ENCODE peak calls at places on chromosomes 6 and 20, in nine cellular contexts. S, H, Q, B, O, T, X, A and G are unnamed samples.

GRCh38 chr6:146985111-146985510 is 219.1 kb upstream of the STXBP5 start:
- DNase-seq in A (no peak), S (no peak), B (no peak), T (no peak), Q (no peak), O (no peak), X (peak; percentile 57), H (no peak), G (no peak)

GRCh38 chr20:6501061-6501460 is 266.4 kb upstream of the BMP2 start:
- DNase-seq in T (no peak), O (peak; percentile 76), H (no peak), S (no peak), Q (no peak), X (peak; percentile 13), A (peak; percentile 69), B (no peak), G (no peak)

GRCh38 chr20:13533946-13534345 is 104.8 kb downstream of the TASP1 start:
- DNase-seq in H (no peak), B (no peak), A (no peak), X (no peak), Q (no peak), S (no peak), O (no peak), T (no peak), G (no peak)

GRCh38 chr6:44268095-44268628 is 2.1 kb upstream of the TMEM151B start:
- DNase-seq in Q (peak; percentile 52), S (peak; percentile 74), A (peak; percentile 62), B (peak; percentile 82), H (no peak), T (no peak), O (peak; percentile 29), X (peak; percentile 53), G (no peak)

GRCh38 chr6:158002951-158003853 is 21.5 kb downstream of the SYNJ2 start:
- DNase-seq in A (peak; percentile 92), O (peak; percentile 97), X (no peak), T (peak; percentile 14), Q (peak; percentile 30), B (peak; percentile 48), S (no peak), H (no peak), G (peak; percentile 46)

GRCh38 chr6:163738304-163738703 is 323.8 kb downstream of the QKI start:
- DNase-seq in H (no peak), B (no peak), Q (no peak), T (no peak), S (no peak), A (no peak), O (no peak), X (no peak), G (no peak)

GRCh38 chr6:42569102-42570028 is 5.5 kb downstream of the UBR2 start:
- DNase-seq in H (no peak), O (peak; percentile 90), T (no peak), Q (no peak), S (no peak), X (peak; percentile 39), A (peak; percentile 96), B (no peak), G (no peak)

GRCh38 chr6:106417572-106418147 is 57.1 kb downstream of the CRYBG1 start:
- DNase-seq in H (no peak), B (no peak), O (no peak), T (no peak), A (no peak), S (no peak), X (no peak), Q (no peak), G (no peak)

GRCh38 chr6:136920858-136921520 is 1.1 kb upstream of the SLC35D3 start:
- DNase-seq in H (no peak), S (peak; percentile 51), A (peak; percentile 13), X (no peak), O (no peak), Q (no peak), T (peak; percentile 32), B (no peak), G (no peak)

GRCh38 chr6:7392402-7392801 is 2.8 kb downstream of the RIOK1 start:
- DNase-seq in B (no peak), S (no peak), T (no peak), Q (no peak), O (no peak), X (no peak), A (no peak), H (no peak), G (no peak)

GRCh38 chr20:59145247-59145925 is 18.2 kb upstream of the ZNF831 start:
- DNase-seq in O (no peak), X (no peak), B (peak; percentile 32), Q (no peak), S (no peak), A (no peak), H (no peak), T (no peak), G (no peak)

GRCh38 chr20:8670900-8671229 is 398.0 kb upstream of the PLCB4 start:
- DNase-seq in X (no peak), Q (no peak), H (no peak), A (no peak), T (no peak), S (no peak), B (no peak), O (no peak), G (no peak)

GRCh38 chr6:49549691-49550412 is 616 bp upstream of the C6orf141 start:
- DNase-seq in O (no peak), S (no peak), B (no peak), Q (no peak), H (no peak), X (no peak), A (no peak), T (no peak), G (no peak)

GRCh38 chr6:163780993-163781392 is 366.5 kb downstream of the QKI start:
- DNase-seq in T (no peak), H (no peak), S (no peak), X (no peak), A (no peak), Q (no peak), B (no peak), O (no peak), G (no peak)

GRCh38 chr6:599946-600448 is 56.9 kb downstream of the HUS1B start:
- DNase-seq in X (no peak), H (no peak), B (no peak), Q (no peak), S (no peak), T (no peak), O (no peak), A (no peak), G (no peak)

GRCh38 chr6:38773338-38773737 is 58.2 kb downstream of the DNAH8 start:
- DNase-seq in Q (no peak), B (no peak), S (peak; percentile 22), H (no peak), X (peak; percentile 24), O (no peak), A (peak; percentile 8), T (no peak), G (no peak)

GRCh38 chr20:37351689-37352610 is 6.0 kb downstream of the SRC start:
- DNase-seq in S (no peak), B (peak; percentile 38), H (no peak), Q (no peak), T (no peak), O (no peak), A (no peak), X (no peak), G (no peak)

GRCh38 chr6:89999154-89999553 is 104.9 kb downstream of the GJA10 start:
- DNase-seq in T (no peak), X (no peak), S (no peak), B (no peak), H (no peak), Q (no peak), A (no peak), O (no peak), G (peak; percentile 40)

GRCh38 chr6:42813906-42814444 is 32.1 kb downstream of the BICRAL start:
- DNase-seq in S (no peak), B (no peak), T (no peak), Q (no peak), H (no peak), A (no peak), X (no peak), O (no peak), G (no peak)

GRCh38 chr6:38549795-38550194 is 89.9 kb downstream of the BTBD9 start:
- DNase-seq in H (no peak), B (no peak), X (no peak), T (no peak), O (no peak), Q (no peak), A (no peak), S (no peak), G (no peak)

GRCh38 chr6:41103792-41104324 is 31.1 kb downstream of the NFYA start:
- DNase-seq in O (no peak), A (no peak), B (no peak), X (no peak), S (peak; percentile 24), H (no peak), T (no peak), Q (no peak), G (no peak)

GRCh38 chr20:45402946-45403345 is 5.1 kb upstream of the DBNDD2 start:
- DNase-seq in T (no peak), Q (no peak), O (peak; percentile 24), A (peak; percentile 44), S (no peak), X (no peak), H (no peak), B (no peak), G (no peak)

GRCh38 chr6:31727034-31727716 is 1.9 kb downstream of the DDAH2 start:
- DNase-seq in B (peak; percentile 88), S (no peak), Q (no peak), T (peak; percentile 38), A (no peak), O (no peak), X (no peak), H (no peak), G (no peak)

GRCh38 chr6:65819152-65819551 is 112.1 kb upstream of the EYS start:
- DNase-seq in A (no peak), T (no peak), H (no peak), B (no peak), Q (no peak), S (no peak), X (peak; percentile 94), O (no peak), G (peak; percentile 45)

GRCh38 chr20:36919715-36920333 is 31.7 kb downstream of the SAMHD1 start:
- DNase-seq in B (no peak), A (peak; percentile 78), H (no peak), T (no peak), X (peak; percentile 63), Q (no peak), O (peak; percentile 64), S (peak; percentile 71), G (peak; percentile 40)

GRCh38 chr6:143772662-143773061 is 70.5 kb upstream of the LTV1 start:
- DNase-seq in B (no peak), Q (no peak), A (no peak), H (no peak), O (no peak), X (no peak), S (no peak), T (no peak), G (no peak)

GRCh38 chr6:159935633-159936032 is 33.2 kb upstream of the IGF2R start:
- DNase-seq in S (no peak), O (peak; percentile 89), Q (no peak), T (no peak), H (no peak), X (no peak), A (peak; percentile 50), B (no peak), G (no peak)

GRCh38 chr6:170025341-170026271 is 265.3 kb downstream of the DLL1 start:
- DNase-seq in S (no peak), X (no peak), A (no peak), O (no peak), B (peak; percentile 54), T (peak; percentile 47), H (no peak), Q (no peak), G (no peak)

GRCh38 chr20:32906200-32906599 is 47.5 kb downstream of the EFCAB8 start:
- DNase-seq in A (no peak), S (no peak), B (peak; percentile 62), Q (no peak), O (no peak), X (no peak), H (no peak), T (no peak), G (no peak)

GRCh38 chr6:166989427-166990034 is 9.7 kb upstream of the CEP43 start:
- DNase-seq in T (no peak), S (peak; percentile 46), O (no peak), X (peak; percentile 23), Q (no peak), B (no peak), A (peak; percentile 65), H (peak; percentile 7), G (no peak)

GRCh38 chr6:1485678-1486077 is 96.3 kb downstream of the FOXF2 start:
- DNase-seq in A (peak; percentile 80), X (peak; percentile 80), Q (no peak), S (no peak), H (no peak), T (no peak), B (no peak), O (peak; percentile 89), G (peak; percentile 82)